ENCODE peak calls at places on chromosome 6, in six cellular contexts. M, G, L, I, B and P are unnamed samples.

GRCh38 chr6:19329078-19329477 is 508.1 kb upstream of the ID4 start:
- DNase-seq in M (no peak), G (no peak), L (no peak), I (no peak), B (no peak), P (no peak)

GRCh38 chr6:95693108-95693507 is 115.8 kb downstream of the MANEA start:
- DNase-seq in M (no peak), G (peak), L (peak), I (no peak), B (no peak), P (no peak)

GRCh38 chr6:144346719-144347446 is 61.7 kb downstream of the UTRN start:
- DNase-seq in M (peak), G (no peak), L (peak), I (no peak), B (no peak), P (no peak)

GRCh38 chr6:37279366-37280134 is 21.6 kb upstream of the TMEM217 start:
- DNase-seq in M (peak), G (no peak), L (no peak), I (no peak), B (no peak), P (no peak)

GRCh38 chr6:113018351-113019151 is 671.4 kb downstream of the RFPL4B start:
- DNase-seq in M (peak), G (no peak), L (no peak), I (no peak), B (no peak), P (no peak)

GRCh38 chr6:89146748-89147715 is 1.2 kb downstream of the PM20D2 start:
- DNase-seq in M (peak), G (no peak), L (peak), I (no peak), B (no peak), P (no peak)

GRCh38 chr6:130359736-130360135 is 6.1 kb upstream of the TMEM200A start:
- DNase-seq in M (no peak), G (no peak), L (no peak), I (no peak), B (no peak), P (no peak)

GRCh38 chr6:119259027-119259426 is 90.5 kb downstream of the MAN1A1 start:
- DNase-seq in M (no peak), G (no peak), L (no peak), I (no peak), B (no peak), P (no peak)

GRCh38 chr6:163738725-163739124 is 324.2 kb downstream of the QKI start:
- DNase-seq in M (no peak), G (no peak), L (peak), I (no peak), B (no peak), P (no peak)

GRCh38 chr6:42939810-42940167 is 10.5 kb downstream of the CNPY3 start:
- DNase-seq in M (no peak), G (no peak), L (no peak), I (no peak), B (no peak), P (no peak)

GRCh38 chr6:96907498-96907897 is 9.8 kb upstream of the NDUFAF4 start:
- DNase-seq in M (peak), G (no peak), L (peak), I (no peak), B (no peak), P (no peak)

GRCh38 chr6:34484899-34485298 is 19.0 kb downstream of the PACSIN1 start:
- DNase-seq in M (no peak), G (no peak), L (peak), I (no peak), B (no peak), P (no peak)

GRCh38 chr6:165106261-165106660 is 203.1 kb downstream of the C6orf118 start:
- DNase-seq in M (no peak), G (no peak), L (no peak), I (no peak), B (no peak), P (no peak)

GRCh38 chr6:134438825-134439224 is 120.9 kb upstream of the SGK1 start:
- DNase-seq in M (no peak), G (no peak), L (no peak), I (no peak), B (no peak), P (no peak)

GRCh38 chr6:134436281-134436815 is 118.4 kb upstream of the SGK1 start:
- DNase-seq in M (peak), G (no peak), L (peak), I (no peak), B (peak), P (no peak)

GRCh38 chr6:134436950-134437349 is 119.0 kb upstream of the SGK1 start:
- DNase-seq in M (peak), G (no peak), L (no peak), I (no peak), B (no peak), P (no peak)

GRCh38 chr6:134435814-134436280 is 117.9 kb upstream of the SGK1 start:
- DNase-seq in M (no peak), G (no peak), L (no peak), I (no peak), B (no peak), P (no peak)

DNA sequence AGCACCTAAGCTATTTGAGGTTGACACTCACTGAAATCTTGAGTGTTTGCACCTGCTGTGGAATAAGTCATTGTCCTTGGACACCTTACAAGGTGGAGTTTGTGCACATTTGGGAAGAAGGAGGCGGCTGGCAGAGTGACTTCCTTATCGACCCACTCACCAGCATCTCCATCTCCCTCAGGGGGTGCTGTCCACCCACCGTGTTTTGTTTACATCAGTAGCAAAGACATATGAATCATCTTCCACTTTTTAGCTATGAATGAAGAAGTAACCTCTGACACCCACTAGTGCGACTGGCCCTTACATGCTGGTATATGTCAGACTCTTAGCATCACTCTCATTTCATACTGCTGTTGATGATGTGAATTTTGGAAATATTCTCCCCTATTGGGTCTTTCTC is 119.5 kb upstream of the SGK1 start:
- DNase-seq in M (peak), G (no peak), L (peak), I (no peak), B (no peak), P (no peak)
- TF ChIP-seq CTCF in M (no peak), G (no peak), L (no peak), I (no peak), B (peak), P (no peak)

GRCh38 chr6:31767096-31767645 is 4.7 kb downstream of the SAPCD1 start:
- DNase-seq in M (no peak), G (no peak), L (no peak), I (no peak), B (no peak), P (no peak)

GRCh38 chr6:31764239-31764638 is 1.8 kb downstream of the SAPCD1 start:
- DNase-seq in M (no peak), G (no peak), L (no peak), I (no peak), B (no peak), P (no peak)

GRCh38 chr6:31765559-31765909 is 3.1 kb downstream of the SAPCD1 start:
- DNase-seq in M (no peak), G (no peak), L (no peak), I (no peak), B (no peak), P (no peak)

GRCh38 chr6:31763617-31763940 is 1.1 kb downstream of the SAPCD1 start:
- DNase-seq in M (peak), G (no peak), L (no peak), I (no peak), B (no peak), P (no peak)

DNA sequence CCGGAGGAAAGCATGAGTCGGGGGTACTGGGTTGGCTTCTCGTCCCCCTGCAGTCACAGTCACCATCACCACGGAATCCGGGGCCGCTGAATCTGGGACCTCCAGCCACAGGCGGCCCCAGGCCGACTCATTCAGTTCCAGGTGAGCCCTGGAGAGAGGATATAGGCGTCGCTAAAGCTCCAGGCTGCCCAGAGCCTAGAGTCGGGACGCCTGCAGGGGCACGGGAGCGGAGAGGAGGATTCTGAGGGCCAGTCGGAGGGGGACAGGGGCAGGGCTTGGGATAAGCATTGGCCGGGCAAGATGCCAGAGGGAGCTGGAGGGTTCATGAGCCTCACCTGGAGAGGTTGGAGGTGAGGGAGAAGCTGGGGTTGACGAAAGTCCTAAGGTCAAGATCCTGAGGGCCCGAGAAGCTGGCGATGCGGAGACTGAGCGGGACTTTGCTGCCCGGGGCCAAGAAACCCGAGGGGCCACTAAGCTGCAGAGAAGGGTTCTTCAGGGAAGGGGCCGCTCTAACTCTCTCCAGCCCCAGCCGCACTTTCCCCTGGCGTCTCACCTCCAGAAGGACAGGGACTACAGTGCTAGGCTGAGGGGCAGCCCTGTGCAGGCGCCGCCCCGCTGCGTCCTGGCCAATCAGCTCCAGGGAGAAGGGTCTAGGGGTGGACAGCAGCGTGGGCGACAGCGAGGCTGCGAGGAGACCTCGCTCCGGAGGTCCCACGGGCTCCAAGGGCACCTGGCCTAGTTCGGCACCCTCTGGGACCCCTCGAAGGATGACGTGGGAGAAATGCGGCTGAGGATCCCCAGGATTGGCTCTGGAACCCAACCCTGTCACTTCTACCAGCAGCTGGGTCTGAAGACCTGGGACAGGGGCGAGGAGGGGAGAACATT is 3.7 kb downstream of the SAPCD1 start:
- DNase-seq in M (no peak), G (no peak), L (no peak), I (no peak), B (peak), P (no peak)
- TF ChIP-seq CTCF in M (no peak), G (no peak), L (no peak), I (no peak), B (no peak), P (no peak)

GRCh38 chr6:101401792-101402617 is 8.5 kb downstream of the GRIK2 start:
- DNase-seq in M (no peak), G (peak), L (no peak), I (no peak), B (peak), P (no peak)
- TF ChIP-seq CTCF in M (no peak), G (no peak), L (no peak), I (no peak), B (peak), P (no peak)

GRCh38 chr6:44245912-44246662 is 814 bp upstream of the HSP90AB1 start:
- DNase-seq in M (peak), G (peak), L (peak), I (peak), B (peak), P (peak)
- TF ChIP-seq CTCF in M (no peak), G (no peak), L (peak), I (no peak), B (peak), P (peak)

DNA sequence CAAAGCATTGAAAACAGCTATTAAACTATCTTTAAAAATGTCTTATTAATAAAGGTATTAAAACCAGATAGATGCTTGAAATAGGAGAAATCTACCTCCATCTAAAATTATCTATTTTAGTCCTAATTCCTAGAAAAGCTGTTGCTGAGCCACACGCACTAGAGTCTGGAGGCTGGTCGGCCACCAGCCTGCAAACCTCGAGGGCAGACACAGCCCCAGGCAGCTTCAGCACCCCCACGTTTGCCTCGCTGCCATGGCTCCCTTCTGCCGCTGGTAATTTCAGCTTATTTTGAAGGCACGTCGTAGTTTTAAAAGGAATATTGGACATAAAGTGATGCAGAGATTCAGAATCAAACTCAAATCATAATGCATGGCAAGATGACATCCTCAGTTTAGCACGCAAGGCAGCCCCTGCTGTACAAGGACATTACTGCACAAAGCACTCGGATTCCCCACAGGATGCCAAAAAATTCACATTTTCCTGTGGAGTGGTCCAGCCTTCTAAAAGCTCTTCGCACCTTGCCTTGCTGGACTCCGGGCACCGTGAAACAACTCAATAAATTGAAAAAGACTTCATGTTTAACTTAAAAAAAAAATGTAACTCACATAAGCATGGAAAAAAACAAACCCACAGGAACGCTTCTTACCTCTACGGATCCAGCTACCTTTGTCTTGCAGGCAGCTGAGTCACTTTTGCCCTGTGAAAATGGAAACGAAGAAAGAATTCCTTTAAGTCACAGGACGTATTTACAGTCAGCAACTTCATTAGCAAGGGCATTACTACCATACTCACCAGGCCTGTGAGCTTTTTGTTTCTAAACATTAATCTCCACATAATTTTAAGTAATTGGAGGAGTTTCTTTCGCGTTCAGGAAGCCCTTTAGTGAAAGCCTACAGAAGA is 143.4 kb upstream of the RPS6KA2 start:
- DNase-seq in M (no peak), G (peak), L (no peak), I (no peak), B (no peak), P (no peak)
- TF ChIP-seq CTCF in M (peak), G (peak), L (no peak), I (no peak), B (peak), P (no peak)